ENCODE peak calls at places on chromosomes 4 and X, in four cellular contexts. One of them, this sample, is unnamed.

GRCh38 chr4:7781361-7781760 is 158.3 kb downstream of the AFAP1 start:
- DNase-seq in H1: no peak
- DNase-seq in GM12891: no peak
- DNase-seq in thyroid gland: no peak
- DNase-seq in this sample: no peak

GRCh38 chrX:65697173-65697572 is 29.7 kb downstream of the MSN start:
- DNase-seq in H1: no peak
- DNase-seq in GM12891: no peak
- DNase-seq in thyroid gland: no peak
- DNase-seq in this sample: no peak

GRCh38 chr4:169063441-169063840 is 53.4 kb upstream of the CBR4 start:
- DNase-seq in H1: no peak
- DNase-seq in GM12891: no peak
- DNase-seq in thyroid gland: no peak
- DNase-seq in this sample: no peak

GRCh38 chrX:462853-463252 is 76.1 kb upstream of the PPP2R3B start:
- DNase-seq in H1: no peak
- DNase-seq in GM12891: no peak
- DNase-seq in thyroid gland: no peak
- DNase-seq in this sample: no peak

GRCh38 chrX:133966199-133966598 is 19.2 kb downstream of the GPC3 start:
- DNase-seq in H1: no peak
- DNase-seq in GM12891: no peak
- DNase-seq in thyroid gland: no peak
- DNase-seq in this sample: no peak

GRCh38 chrX:68432648-68433047 is 647 bp downstream of the OPHN1 start:
- DNase-seq in H1: no peak
- DNase-seq in GM12891: no peak
- DNase-seq in thyroid gland: no peak
- DNase-seq in this sample: no peak

GRCh38 chr4:129131343-129131742 is 35.4 kb downstream of the C4orf33 start:
- DNase-seq in H1: no peak
- DNase-seq in GM12891: no peak
- DNase-seq in thyroid gland: no peak
- DNase-seq in this sample: no peak

GRCh38 chr4:139956436-139957107 is 197.4 kb downstream of the MAML3 start:
- DNase-seq in H1: no peak
- DNase-seq in GM12891: no peak
- DNase-seq in thyroid gland: no peak
- DNase-seq in this sample: no peak

GRCh38 chr4:170743633-170744032 is 653.9 kb upstream of the AADAT start:
- DNase-seq in H1: no peak
- DNase-seq in GM12891: no peak
- DNase-seq in thyroid gland: no peak
- DNase-seq in this sample: no peak

GRCh38 chr4:145564540-145564939 is 54.6 kb upstream of the MMAA start:
- DNase-seq in H1: no peak
- DNase-seq in GM12891: no peak
- DNase-seq in thyroid gland: no peak
- DNase-seq in this sample: no peak

GRCh38 chr4:145153904-145154298 is 26.5 kb downstream of the OTUD4 start:
- DNase-seq in H1: no peak
- DNase-seq in GM12891: no peak
- DNase-seq in thyroid gland: no peak
- DNase-seq in this sample: no peak

GRCh38 chrX:10379848-10380247 is 223.1 kb downstream of the CLCN4 start:
- DNase-seq in H1: no peak
- DNase-seq in GM12891: no peak
- DNase-seq in thyroid gland: no peak
- DNase-seq in this sample: no peak

GRCh38 chr4:159210975-159211374 is 108.1 kb downstream of the RAPGEF2 start:
- DNase-seq in H1: no peak
- DNase-seq in GM12891: no peak
- DNase-seq in thyroid gland: no peak
- DNase-seq in this sample: no peak

GRCh38 chrX:63735882-63736281 is 49.1 kb downstream of the ARHGEF9 start:
- DNase-seq in H1: no peak
- DNase-seq in GM12891: no peak
- DNase-seq in thyroid gland: no peak
- DNase-seq in this sample: no peak

GRCh38 chr4:16687845-16688244 is 210.6 kb downstream of the LDB2 start:
- DNase-seq in H1: no peak
- DNase-seq in GM12891: no peak
- DNase-seq in thyroid gland: no peak
- DNase-seq in this sample: no peak

GRCh38 chr4:16687011-16687410 is 211.4 kb downstream of the LDB2 start:
- DNase-seq in H1: no peak
- DNase-seq in GM12891: no peak
- DNase-seq in thyroid gland: no peak
- DNase-seq in this sample: no peak

GRCh38 chr4:16686195-16686594 is 212.2 kb downstream of the LDB2 start:
- DNase-seq in H1: no peak
- DNase-seq in GM12891: no peak
- DNase-seq in thyroid gland: no peak
- DNase-seq in this sample: no peak

GRCh38 chr4:16684083-16684482 is 214.4 kb downstream of the LDB2 start:
- DNase-seq in H1: no peak
- DNase-seq in GM12891: no peak
- DNase-seq in thyroid gland: no peak
- DNase-seq in this sample: no peak

DNA sequence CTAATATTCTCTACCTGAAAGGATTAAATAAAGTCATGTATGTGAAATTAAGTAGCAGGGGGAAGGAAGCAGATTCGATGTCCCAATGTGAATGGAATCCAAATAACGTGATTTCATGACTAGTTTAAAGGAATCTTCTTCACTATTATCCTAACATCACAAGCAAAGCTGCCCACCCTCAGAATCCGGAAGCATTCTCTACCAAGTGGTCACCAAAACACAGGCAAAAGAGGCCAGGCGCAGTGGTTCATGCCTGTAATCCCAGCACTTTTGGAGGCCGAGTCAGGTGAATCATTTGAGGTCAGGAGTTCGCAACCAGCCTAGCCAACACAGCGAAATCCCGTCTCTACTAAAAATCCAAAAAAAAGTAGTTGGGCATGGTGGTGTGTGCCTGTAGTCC is 212.9 kb downstream of the LDB2 start:
- DNase-seq in H1: no peak
- DNase-seq in GM12891: no peak
- DNase-seq in thyroid gland: no peak
- DNase-seq in this sample: no peak
- TF ChIP-seq POLR2A in H1: no peak
- TF ChIP-seq POLR2A in GM12891: no peak
- TF ChIP-seq POLR2A in thyroid gland: no peak
- TF ChIP-seq POLR2A in this sample: no peak

DNA sequence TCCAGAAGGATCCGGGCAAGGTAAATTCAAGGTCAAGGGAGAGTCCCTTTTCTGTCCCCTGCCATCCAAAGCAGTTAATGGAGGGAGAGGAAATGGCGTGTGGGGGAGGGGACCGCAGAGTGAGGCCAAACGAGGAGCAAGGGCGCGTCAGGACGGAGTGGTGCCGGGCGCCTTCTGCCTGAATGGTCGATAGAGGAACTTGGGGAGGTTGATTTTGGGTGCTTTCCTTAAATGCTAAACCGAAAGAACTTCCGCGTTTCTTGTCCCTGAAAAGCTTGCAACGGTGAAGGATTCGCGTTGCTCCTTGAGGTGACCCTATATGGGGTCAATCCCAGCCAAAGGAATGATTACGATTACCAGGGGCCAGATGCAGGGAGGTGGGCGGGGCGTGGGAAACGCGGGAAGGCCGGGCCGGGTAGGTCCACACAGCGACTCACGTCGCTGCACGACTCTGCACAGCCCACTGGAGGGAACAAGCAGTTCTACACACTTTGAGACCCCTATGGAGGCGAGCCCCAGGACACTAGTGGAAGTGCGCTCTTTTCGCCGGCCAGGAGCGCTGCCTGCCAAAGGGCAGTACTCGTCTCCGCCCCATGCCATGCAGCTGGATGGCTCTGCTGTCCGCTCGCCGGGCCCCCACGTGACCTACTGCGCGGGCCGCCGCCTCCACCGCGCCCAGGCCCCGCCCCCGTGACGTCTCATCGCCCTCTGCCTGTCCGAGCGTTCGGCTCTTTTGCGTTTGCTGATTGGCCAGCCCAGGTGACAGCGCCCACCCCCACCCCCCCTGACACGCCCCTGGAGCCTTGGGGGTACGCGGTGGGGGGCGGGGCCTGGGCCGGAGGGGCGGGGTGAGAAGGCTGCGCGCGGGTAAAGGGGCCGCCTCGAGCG is 452 bp upstream of the GK start:
- DNase-seq in H1: peak
- DNase-seq in GM12891: peak
- DNase-seq in thyroid gland: peak
- DNase-seq in this sample: peak
- TF ChIP-seq POLR2A in H1: no peak
- TF ChIP-seq POLR2A in GM12891: no peak
- TF ChIP-seq POLR2A in thyroid gland: no peak
- TF ChIP-seq POLR2A in this sample: peak

GRCh38 chrX:16946971-16947562 is 609 bp downstream of the REPS2 start:
- DNase-seq in H1: no peak
- DNase-seq in GM12891: no peak
- DNase-seq in thyroid gland: peak
- DNase-seq in this sample: no peak

GRCh38 chrX:16950423-16950822 is 4.0 kb downstream of the REPS2 start:
- DNase-seq in H1: no peak
- DNase-seq in GM12891: no peak
- DNase-seq in thyroid gland: no peak
- DNase-seq in this sample: no peak

GRCh38 chrX:16946361-16946964 is at the start of gene REPS2:
- DNase-seq in H1: peak
- DNase-seq in GM12891: peak
- DNase-seq in thyroid gland: peak
- DNase-seq in this sample: peak
- TF ChIP-seq POLR2A in H1: no peak
- TF ChIP-seq POLR2A in GM12891: no peak
- TF ChIP-seq POLR2A in thyroid gland: no peak
- TF ChIP-seq POLR2A in this sample: no peak

DNA sequence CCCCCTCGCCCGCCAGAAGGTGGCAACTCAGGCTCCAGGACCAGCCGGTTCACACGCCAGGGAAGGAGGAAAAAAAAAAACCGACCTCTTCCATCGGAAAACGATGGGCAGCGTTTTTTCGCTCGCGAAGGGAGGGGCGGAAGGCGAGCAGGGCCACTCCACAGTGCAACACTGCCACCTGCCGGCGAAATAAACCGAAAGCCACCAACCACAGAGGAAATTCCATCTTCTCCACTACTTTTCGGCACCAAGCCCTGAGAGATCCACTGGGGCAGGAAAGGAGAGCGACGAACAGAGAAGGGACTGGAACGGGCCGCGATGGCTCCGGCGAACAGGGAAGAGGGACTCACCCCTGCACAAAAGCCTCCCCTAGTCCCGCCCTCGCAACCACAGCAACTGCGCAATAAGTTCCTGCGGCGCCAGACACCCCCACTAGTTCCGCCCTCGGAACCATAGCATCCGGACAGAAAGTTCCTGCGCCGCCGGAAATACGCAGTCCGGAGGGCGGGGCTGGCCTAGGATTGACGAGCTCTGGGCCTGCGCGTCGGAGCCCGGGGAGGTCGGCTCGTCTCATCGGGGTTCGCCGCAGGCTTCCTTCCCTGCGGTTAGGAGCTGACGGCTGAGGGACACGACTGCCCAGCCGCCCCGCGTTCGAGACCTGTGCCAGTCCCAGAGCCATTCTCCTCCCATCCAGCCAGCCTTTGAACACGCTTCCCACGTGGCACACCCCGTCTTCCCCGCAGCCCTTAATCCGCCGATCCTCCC is 23.4 kb downstream of the FAM156A start:
- DNase-seq in H1: peak
- DNase-seq in GM12891: peak
- DNase-seq in thyroid gland: peak
- DNase-seq in this sample: peak
- TF ChIP-seq POLR2A in H1: no peak
- TF ChIP-seq POLR2A in GM12891: peak
- TF ChIP-seq POLR2A in thyroid gland: peak
- TF ChIP-seq POLR2A in this sample: peak

DNA sequence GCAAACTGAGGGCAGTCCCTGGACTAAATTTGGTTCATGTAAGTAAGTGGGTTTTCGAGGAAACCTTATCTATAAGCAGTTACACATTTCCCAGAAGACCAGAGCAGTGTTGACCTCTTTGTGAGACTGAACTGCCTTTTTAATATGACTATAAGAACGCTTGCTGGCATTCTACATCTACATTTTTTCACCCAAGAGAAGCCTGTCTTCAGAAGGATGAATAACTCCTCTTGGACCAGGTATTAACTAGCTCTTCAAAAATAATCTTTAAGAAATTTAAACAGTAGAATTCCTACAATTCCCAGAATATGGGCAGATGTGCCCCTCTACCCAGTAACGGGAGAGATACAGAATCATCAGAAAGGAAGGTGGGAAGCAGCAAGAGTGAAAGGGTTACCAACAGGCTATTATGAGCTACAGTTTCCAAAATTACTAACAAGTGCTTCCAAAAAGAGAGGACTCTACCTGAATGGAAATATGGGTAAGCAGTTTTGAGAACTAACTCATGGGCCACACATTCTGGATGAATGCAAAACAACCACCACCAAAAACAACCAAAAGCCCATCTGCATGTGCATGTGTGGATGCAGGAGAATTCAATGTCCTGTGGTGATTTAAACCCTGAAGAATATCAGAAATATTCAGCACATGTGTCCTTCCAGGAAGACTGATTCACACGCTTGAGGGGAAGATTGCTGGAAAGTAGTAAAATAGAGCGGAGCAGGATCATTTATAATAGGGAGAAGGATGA is 17.4 kb downstream of the BBS12 start:
- DNase-seq in H1: no peak
- DNase-seq in GM12891: no peak
- DNase-seq in thyroid gland: no peak
- DNase-seq in this sample: no peak
- TF ChIP-seq POLR2A in H1: no peak
- TF ChIP-seq POLR2A in GM12891: no peak
- TF ChIP-seq POLR2A in thyroid gland: no peak
- TF ChIP-seq POLR2A in this sample: no peak

GRCh38 chr4:73222466-73223257 is 35.9 kb downstream of the ANKRD17 start:
- DNase-seq in H1: no peak
- DNase-seq in GM12891: peak
- DNase-seq in thyroid gland: peak
- DNase-seq in this sample: peak
- TF ChIP-seq POLR2A in H1: no peak
- TF ChIP-seq POLR2A in GM12891: peak
- TF ChIP-seq POLR2A in thyroid gland: no peak
- TF ChIP-seq POLR2A in this sample: no peak

GRCh38 chrX:114095789-114096188 is 488.1 kb upstream of the HTR2C start:
- DNase-seq in H1: no peak
- DNase-seq in GM12891: no peak
- DNase-seq in thyroid gland: no peak
- DNase-seq in this sample: no peak
- TF ChIP-seq POLR2A in H1: no peak
- TF ChIP-seq POLR2A in GM12891: no peak
- TF ChIP-seq POLR2A in thyroid gland: no peak
- TF ChIP-seq POLR2A in this sample: no peak

This sample was measured in H54.